ENCODE peak calls at places on chromosomes 5 and 9, in six cellular contexts. One of them, this sample, is unnamed.
A peak's percentile ranks its signal among the peaks of the same experiment; 100 is the strongest.

GRCh38 chr9:108866001-108866420 is 3.9 kb downstream of the ACTL7A start:
- DNase-seq in endothelial cell of umbilical vein: no peak
- DNase-seq in K562: no peak
- DNase-seq in GM12878: no peak
- DNase-seq in HepG2: no peak
- DNase-seq in A549: no peak
- DNase-seq in this sample: no peak

GRCh38 chr5:132656774-132657355 is 1.1 kb upstream of the IL13 start:
- DNase-seq in K562: no peak
- DNase-seq in A549: no peak
- DNase-seq in GM12878: no peak
- DNase-seq in HepG2: no peak
- DNase-seq in endothelial cell of umbilical vein: no peak
- DNase-seq in this sample: peak; percentile 11

GRCh38 chr9:34651876-34652602 is at the start of gene IL11RA:
- DNase-seq in K562: peak; percentile 94
- DNase-seq in A549: peak; percentile 89
- DNase-seq in endothelial cell of umbilical vein: peak; percentile 82
- DNase-seq in GM12878: no peak
- DNase-seq in HepG2: peak; percentile 92
- DNase-seq in this sample: no peak

GRCh38 chr9:106961623-106962022 is 98.7 kb downstream of the ZNF462 start:
- DNase-seq in A549: no peak
- DNase-seq in GM12878: no peak
- DNase-seq in endothelial cell of umbilical vein: no peak
- DNase-seq in K562: no peak
- DNase-seq in HepG2: no peak
- DNase-seq in this sample: no peak

GRCh38 chr5:116361171-116361967 is 213.3 kb downstream of the SEMA6A start:
- DNase-seq in K562: no peak
- DNase-seq in endothelial cell of umbilical vein: no peak
- DNase-seq in A549: no peak
- DNase-seq in HepG2: no peak
- DNase-seq in GM12878: no peak
- DNase-seq in this sample: no peak

GRCh38 chr9:16689352-16689938 is 181.0 kb downstream of the BNC2 start:
- DNase-seq in GM12878: no peak
- DNase-seq in HepG2: no peak
- DNase-seq in A549: no peak
- DNase-seq in endothelial cell of umbilical vein: peak; percentile 83
- DNase-seq in K562: no peak
- DNase-seq in this sample: no peak

GRCh38 chr9:34072868-34073590 is 24.3 kb upstream of the UBAP2 start:
- DNase-seq in endothelial cell of umbilical vein: no peak
- DNase-seq in HepG2: peak; percentile 94
- DNase-seq in A549: peak; percentile 87
- DNase-seq in GM12878: no peak
- DNase-seq in K562: no peak
- DNase-seq in this sample: peak; percentile 74

GRCh38 chr9:19488721-19489120 is 79.9 kb downstream of the ACER2 start:
- DNase-seq in GM12878: no peak
- DNase-seq in K562: no peak
- DNase-seq in endothelial cell of umbilical vein: no peak
- DNase-seq in HepG2: no peak
- DNase-seq in A549: no peak
- DNase-seq in this sample: no peak

GRCh38 chr9:100884518-100884917 is 144.0 kb upstream of the PLPPR1 start:
- DNase-seq in GM12878: no peak
- DNase-seq in HepG2: no peak
- DNase-seq in K562: no peak
- DNase-seq in endothelial cell of umbilical vein: no peak
- DNase-seq in A549: no peak
- DNase-seq in this sample: no peak

GRCh38 chr9:125600194-125600593 is 106.8 kb downstream of the MAPKAP1 start:
- DNase-seq in HepG2: peak; percentile 55
- DNase-seq in A549: no peak
- DNase-seq in GM12878: no peak
- DNase-seq in K562: no peak
- DNase-seq in endothelial cell of umbilical vein: no peak
- DNase-seq in this sample: no peak

GRCh38 chr5:10490927-10491672 is 49.4 kb downstream of the ROPN1L start:
- DNase-seq in endothelial cell of umbilical vein: no peak
- DNase-seq in A549: no peak
- DNase-seq in GM12878: no peak
- DNase-seq in K562: no peak
- DNase-seq in HepG2: no peak
- DNase-seq in this sample: no peak

GRCh38 chr9:106799146-106799545 is 63.8 kb upstream of the ZNF462 start:
- DNase-seq in endothelial cell of umbilical vein: peak; percentile 81
- DNase-seq in GM12878: no peak
- DNase-seq in K562: no peak
- DNase-seq in HepG2: peak; percentile 2
- DNase-seq in A549: no peak
- DNase-seq in this sample: no peak

GRCh38 chr9:72362680-72363139 is 2.3 kb downstream of the ZFAND5 start:
- DNase-seq in K562: peak; percentile 7
- DNase-seq in endothelial cell of umbilical vein: peak; percentile 76
- DNase-seq in A549: peak; percentile 50
- DNase-seq in GM12878: peak; percentile 41
- DNase-seq in HepG2: peak; percentile 75
- DNase-seq in this sample: peak; percentile 66

GRCh38 chr5:1371191-1371590 is 26.3 kb upstream of the CLPTM1L start:
- DNase-seq in A549: no peak
- DNase-seq in GM12878: no peak
- DNase-seq in endothelial cell of umbilical vein: no peak
- DNase-seq in K562: no peak
- DNase-seq in HepG2: no peak
- DNase-seq in this sample: no peak

GRCh38 chr5:113601423-113601822 is 87.9 kb downstream of the YTHDC2 start:
- DNase-seq in A549: no peak
- DNase-seq in HepG2: no peak
- DNase-seq in endothelial cell of umbilical vein: no peak
- DNase-seq in K562: no peak
- DNase-seq in GM12878: no peak
- DNase-seq in this sample: no peak

GRCh38 chr5:22887566-22887965 is 34.4 kb upstream of the CDH12 start:
- DNase-seq in A549: no peak
- DNase-seq in endothelial cell of umbilical vein: no peak
- DNase-seq in GM12878: no peak
- DNase-seq in K562: no peak
- DNase-seq in HepG2: no peak
- DNase-seq in this sample: no peak

GRCh38 chr9:124635285-124635684 is 128.1 kb upstream of the NR5A1 start:
- DNase-seq in endothelial cell of umbilical vein: no peak
- DNase-seq in GM12878: no peak
- DNase-seq in HepG2: no peak
- DNase-seq in K562: no peak
- DNase-seq in A549: no peak
- DNase-seq in this sample: no peak

GRCh38 chr5:60960591-60960990 is 15.6 kb downstream of the NDUFAF2 start:
- DNase-seq in K562: no peak
- DNase-seq in HepG2: no peak
- DNase-seq in GM12878: no peak
- DNase-seq in endothelial cell of umbilical vein: peak; percentile 40
- DNase-seq in A549: no peak
- DNase-seq in this sample: no peak

GRCh38 chr9:89484475-89485404 is 13.2 kb downstream of the SEMA4D start:
- DNase-seq in HepG2: no peak
- DNase-seq in K562: no peak
- DNase-seq in GM12878: peak; percentile 73
- DNase-seq in A549: no peak
- DNase-seq in endothelial cell of umbilical vein: no peak
- DNase-seq in this sample: peak; percentile 20

GRCh38 chr9:89481161-89481915 is 16.6 kb downstream of the SEMA4D start:
- DNase-seq in endothelial cell of umbilical vein: no peak
- DNase-seq in GM12878: no peak
- DNase-seq in K562: no peak
- DNase-seq in HepG2: no peak
- DNase-seq in A549: no peak
- DNase-seq in this sample: no peak

GRCh38 chr9:89482056-89482784 is 15.7 kb downstream of the SEMA4D start:
- DNase-seq in K562: no peak
- DNase-seq in endothelial cell of umbilical vein: no peak
- DNase-seq in GM12878: no peak
- DNase-seq in HepG2: no peak
- DNase-seq in A549: no peak
- DNase-seq in this sample: no peak

GRCh38 chr9:89482950-89483349 is 15.0 kb downstream of the SEMA4D start:
- DNase-seq in endothelial cell of umbilical vein: no peak
- DNase-seq in GM12878: no peak
- DNase-seq in HepG2: no peak
- DNase-seq in A549: no peak
- DNase-seq in K562: no peak
- DNase-seq in this sample: no peak

GRCh38 chr9:89483592-89484474 is 14.1 kb downstream of the SEMA4D start:
- DNase-seq in K562: no peak
- DNase-seq in endothelial cell of umbilical vein: no peak
- DNase-seq in A549: no peak
- DNase-seq in GM12878: no peak
- DNase-seq in HepG2: no peak
- DNase-seq in this sample: peak; percentile 72
- TF ChIP-seq POLR2A in K562: no peak
- TF ChIP-seq POLR2A in endothelial cell of umbilical vein: no peak
- TF ChIP-seq POLR2A in A549: no peak
- TF ChIP-seq POLR2A in GM12878: no peak
- TF ChIP-seq POLR2A in HepG2: no peak
- TF ChIP-seq POLR2A in this sample: no peak

GRCh38 chr9:115551396-115551795 is 433.4 kb upstream of the TNC start:
- DNase-seq in GM12878: no peak
- DNase-seq in A549: no peak
- DNase-seq in K562: no peak
- DNase-seq in endothelial cell of umbilical vein: no peak
- DNase-seq in HepG2: no peak
- DNase-seq in this sample: no peak
- TF ChIP-seq MYC in GM12878: no peak
- TF ChIP-seq MYC in A549: no peak
- TF ChIP-seq MYC in K562: no peak
- TF ChIP-seq MYC in endothelial cell of umbilical vein: no peak
- TF ChIP-seq MYC in HepG2: no peak
- TF ChIP-seq MYC in this sample: no peak

GRCh38 chr5:138544171-138545134 is 1.4 kb upstream of the ETF1 start:
- DNase-seq in GM12878: no peak
- DNase-seq in HepG2: no peak
- DNase-seq in endothelial cell of umbilical vein: peak; percentile 36
- DNase-seq in K562: no peak
- DNase-seq in A549: no peak
- DNase-seq in this sample: peak; percentile 29

GRCh38 chr5:138542120-138542955 is 698 bp downstream of the ETF1 start:
- DNase-seq in HepG2: no peak
- DNase-seq in endothelial cell of umbilical vein: peak; percentile 28
- DNase-seq in A549: no peak
- DNase-seq in K562: peak; percentile 62
- DNase-seq in GM12878: no peak
- DNase-seq in this sample: peak; percentile 43

GRCh38 chr5:138543730-138544104 is 681 bp upstream of the ETF1 start:
- DNase-seq in K562: peak; percentile 55
- DNase-seq in A549: peak; percentile 58
- DNase-seq in HepG2: no peak
- DNase-seq in endothelial cell of umbilical vein: no peak
- DNase-seq in GM12878: no peak
- DNase-seq in this sample: no peak

GRCh38 chr5:138541511-138541910 is 1.5 kb downstream of the ETF1 start:
- DNase-seq in HepG2: no peak
- DNase-seq in K562: no peak
- DNase-seq in GM12878: no peak
- DNase-seq in endothelial cell of umbilical vein: no peak
- DNase-seq in A549: no peak
- DNase-seq in this sample: no peak

GRCh38 chr5:138542956-138543729 is at the start of gene ETF1:
- DNase-seq in A549: peak; percentile 96
- DNase-seq in GM12878: peak; percentile 97
- DNase-seq in endothelial cell of umbilical vein: peak; percentile 100
- DNase-seq in HepG2: peak; percentile 98
- DNase-seq in K562: peak; percentile 98
- DNase-seq in this sample: peak; percentile 100
- TF ChIP-seq CTCF in A549: no peak
- TF ChIP-seq CTCF in GM12878: no peak
- TF ChIP-seq CTCF in endothelial cell of umbilical vein: no peak
- TF ChIP-seq CTCF in HepG2: peak; percentile 26
- TF ChIP-seq CTCF in K562: no peak
- TF ChIP-seq CTCF in this sample: no peak

GRCh38 chr5:148979104-148979723 is 83.6 kb downstream of the SH3TC2 start:
- DNase-seq in HepG2: no peak
- DNase-seq in endothelial cell of umbilical vein: no peak
- DNase-seq in A549: no peak
- DNase-seq in GM12878: no peak
- DNase-seq in K562: no peak
- DNase-seq in this sample: no peak
- TF ChIP-seq POLR2A in HepG2: no peak
- TF ChIP-seq POLR2A in endothelial cell of umbilical vein: no peak
- TF ChIP-seq POLR2A in A549: no peak
- TF ChIP-seq POLR2A in GM12878: no peak
- TF ChIP-seq POLR2A in K562: no peak
- TF ChIP-seq POLR2A in this sample: no peak

GRCh38 chr9:4430492-4431261 is 59.6 kb upstream of the SLC1A1 start:
- DNase-seq in HepG2: no peak
- DNase-seq in GM12878: no peak
- DNase-seq in endothelial cell of umbilical vein: peak; percentile 88
- DNase-seq in A549: no peak
- DNase-seq in K562: no peak
- DNase-seq in this sample: peak; percentile 31
- TF ChIP-seq MYC in HepG2: no peak
- TF ChIP-seq MYC in GM12878: no peak
- TF ChIP-seq MYC in endothelial cell of umbilical vein: no peak
- TF ChIP-seq MYC in A549: no peak
- TF ChIP-seq MYC in K562: no peak
- TF ChIP-seq MYC in this sample: no peak